ENCODE peak calls at places on chromosomes 11 and 22, in six cellular contexts. P is left cardiac atrium; K is RPMI7951; Z is posterior cingulate gyrus; V is activated CD8-positive, alpha-beta T cell treated with anti-CD3 and anti-CD28 coated beads, Interleukin-2, amount 10 ng/mL, durations not matched to agents 7 days and 5 days; O is cardiac muscle cell. S is an unnamed sample.

GRCh38 chr11:81869337-81870065 is 864.2 kb downstream of the FAM181B start:
- DNase-seq in P (no peak), K (peak; percentile 39), Z (no peak), V (peak; percentile 98), O (peak; percentile 33), S (peak; percentile 17)

GRCh38 chr11:109236696-109237095 is 185.3 kb upstream of the C11orf87 start:
- DNase-seq in P (no peak), K (no peak), Z (no peak), V (no peak), O (peak; percentile 28), S (no peak)

GRCh38 chr22:39612811-39613548 is 42.4 kb downstream of the CACNA1I start:
- DNase-seq in P (no peak), K (no peak), Z (no peak), V (no peak), O (no peak), S (no peak)

GRCh38 chr11:68312780-68313573 is 586 bp downstream of the LRP5 start:
- DNase-seq in P (no peak), K (no peak), Z (peak; percentile 59), V (peak; percentile 33), O (no peak), S (peak; percentile 65)

GRCh38 chr11:92071660-92072059 is 153.0 kb upstream of the FAT3 start:
- DNase-seq in P (no peak), K (no peak), Z (no peak), V (no peak), O (no peak), S (no peak)

GRCh38 chr11:131544591-131544990 is 174.2 kb downstream of the NTM start:
- DNase-seq in P (no peak), K (no peak), Z (peak; percentile 72), V (no peak), O (no peak), S (no peak)

GRCh38 chr11:32108576-32108975 is 17.7 kb downstream of the RCN1 start:
- DNase-seq in P (no peak), K (no peak), Z (no peak), V (no peak), O (no peak), S (no peak)

GRCh38 chr11:64837887-64838351 is 6.5 kb downstream of the CDC42BPG start:
- DNase-seq in P (no peak), K (no peak), Z (no peak), V (no peak), O (no peak), S (no peak)

GRCh38 chr22:50473855-50474671 is 772 bp downstream of the SBF1 start:
- DNase-seq in P (no peak), K (peak; percentile 41), Z (no peak), V (peak; percentile 65), O (peak; percentile 51), S (no peak)

GRCh38 chr11:124970925-124971324 is 16.9 kb downstream of the CCDC15 start:
- DNase-seq in P (no peak), K (peak; percentile 59), Z (no peak), V (no peak), O (peak; percentile 50), S (no peak)

GRCh38 chr11:124898711-124899110 is 1.0 kb upstream of the ROBO4 start:
- DNase-seq in P (peak; percentile 72), K (peak; percentile 85), Z (no peak), V (no peak), O (peak; percentile 91), S (no peak)

GRCh38 chr11:114111369-114112042 is 52.0 kb downstream of the ZBTB16 start:
- DNase-seq in P (no peak), K (peak; percentile 26), Z (no peak), V (no peak), O (peak; percentile 88), S (no peak)

GRCh38 chr11:829946-830294 is 2.2 kb downstream of the CRACR2B start:
- DNase-seq in P (no peak), K (no peak), Z (no peak), V (no peak), O (no peak), S (no peak)

GRCh38 chr22:45508814-45509213 is 6.1 kb downstream of the FBLN1 start:
- DNase-seq in P (no peak), K (no peak), Z (no peak), V (no peak), O (no peak), S (no peak)

GRCh38 chr11:18617688-18618340 is 16.3 kb downstream of the SPTY2D1 start:
- DNase-seq in P (no peak), K (peak; percentile 23), Z (no peak), V (peak; percentile 72), O (peak; percentile 61), S (no peak)

GRCh38 chr11:76984741-76985140 is 49.5 kb upstream of the B3GNT6 start:
- DNase-seq in P (no peak), K (no peak), Z (no peak), V (no peak), O (no peak), S (no peak)

GRCh38 chr11:61062181-61062955 is 39.9 kb upstream of the CD5 start:
- DNase-seq in P (no peak), K (no peak), Z (no peak), V (no peak), O (no peak), S (no peak)

GRCh38 chr11:120272303-120272702 is 32.4 kb downstream of the POU2F3 start:
- DNase-seq in P (no peak), K (peak; percentile 70), Z (no peak), V (no peak), O (peak; percentile 58), S (no peak)